ENCODE peak calls at places on chromosome 13, in four cellular contexts. One of them, this sample, is unnamed.

GRCh38 chr13:44397766-44398223 is 24.2 kb downstream of the SERP2 start:
- DNase-seq in HCT116: no peak
- DNase-seq in K562: peak
- DNase-seq in GM12878: no peak
- DNase-seq in this sample: no peak

GRCh38 chr13:25468330-25469178 is 96.8 kb downstream of the ATP8A2 start:
- DNase-seq in K562: peak
- DNase-seq in HCT116: no peak
- DNase-seq in GM12878: no peak
- DNase-seq in this sample: peak

GRCh38 chr13:100339411-100339935 is 249.1 kb downstream of the GGACT start:
- DNase-seq in GM12878: no peak
- DNase-seq in K562: no peak
- DNase-seq in HCT116: no peak
- DNase-seq in this sample: no peak

GRCh38 chr13:113203507-113204377 is 4.7 kb downstream of the PCID2 start:
- DNase-seq in GM12878: no peak
- DNase-seq in HCT116: no peak
- DNase-seq in K562: no peak
- DNase-seq in this sample: no peak

GRCh38 chr13:102999498-102999897 is 66.7 kb downstream of the SLC10A2 start:
- DNase-seq in K562: no peak
- DNase-seq in GM12878: no peak
- DNase-seq in HCT116: no peak
- DNase-seq in this sample: no peak

GRCh38 chr13:73984949-73985691 is 149.1 kb downstream of the KLF12 start:
- DNase-seq in K562: no peak
- DNase-seq in GM12878: no peak
- DNase-seq in HCT116: no peak
- DNase-seq in this sample: peak

GRCh38 chr13:73142091-73142490 is 83.3 kb downstream of the KLF5 start:
- DNase-seq in K562: no peak
- DNase-seq in HCT116: no peak
- DNase-seq in GM12878: no peak
- DNase-seq in this sample: no peak

GRCh38 chr13:53015044-53015443 is 13.6 kb upstream of the OLFM4 start:
- DNase-seq in K562: no peak
- DNase-seq in GM12878: no peak
- DNase-seq in HCT116: no peak
- DNase-seq in this sample: no peak

GRCh38 chr13:94433055-94433947 is 46.2 kb downstream of the DCT start:
- DNase-seq in HCT116: no peak
- DNase-seq in K562: peak
- DNase-seq in GM12878: no peak
- DNase-seq in this sample: peak

GRCh38 chr13:98372886-98373285 is 195.8 kb upstream of the RNF113B start:
- DNase-seq in HCT116: no peak
- DNase-seq in GM12878: no peak
- DNase-seq in K562: no peak
- DNase-seq in this sample: peak

DNA sequence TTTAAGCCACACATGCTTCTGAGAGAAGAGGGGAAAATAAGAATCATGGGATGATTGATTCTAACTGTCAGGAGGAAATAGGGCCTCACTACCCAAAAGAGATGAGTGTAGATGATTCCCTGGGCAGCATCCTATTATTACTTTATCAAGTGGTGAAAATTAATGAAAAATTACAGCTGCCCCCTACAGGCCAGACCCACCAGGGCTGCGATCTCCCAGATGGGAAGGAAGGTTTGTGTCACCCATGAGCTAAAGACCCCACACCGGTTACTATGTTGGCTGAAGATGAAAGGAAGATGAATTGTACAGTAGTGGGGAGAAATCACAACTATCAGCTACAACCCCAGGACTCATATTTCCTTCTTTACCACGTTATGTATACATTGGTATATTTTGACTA is 49.5 kb downstream of the RFC3 start:
- DNase-seq in GM12878: no peak
- DNase-seq in HCT116: no peak
- DNase-seq in K562: no peak
- DNase-seq in this sample: no peak
- TF ChIP-seq CTCF in GM12878: no peak
- TF ChIP-seq CTCF in HCT116: peak
- TF ChIP-seq CTCF in K562: no peak
- TF ChIP-seq CTCF in this sample: peak

GRCh38 chr13:41455725-41456419 is 1.5 kb upstream of the RGCC start:
- DNase-seq in GM12878: no peak
- DNase-seq in HCT116: no peak
- DNase-seq in K562: no peak
- DNase-seq in this sample: peak
- TF ChIP-seq EZH2 in GM12878: no peak
- TF ChIP-seq EZH2 in HCT116: no peak
- TF ChIP-seq EZH2 in K562: no peak
- TF ChIP-seq EZH2 in this sample: no peak

GRCh38 chr13:75255159-75255558 is 226.8 kb downstream of the TBC1D4 start:
- DNase-seq in GM12878: no peak
- DNase-seq in HCT116: no peak
- DNase-seq in K562: no peak
- DNase-seq in this sample: no peak
- TF ChIP-seq POLR2AphosphoS5 in GM12878: no peak
- TF ChIP-seq POLR2AphosphoS5 in HCT116: no peak
- TF ChIP-seq POLR2AphosphoS5 in K562: no peak
- TF ChIP-seq POLR2AphosphoS5 in this sample: no peak

GRCh38 chr13:88464851-88465250 is 793.7 kb downstream of the SLITRK5 start:
- DNase-seq in K562: no peak
- DNase-seq in HCT116: no peak
- DNase-seq in GM12878: no peak
- DNase-seq in this sample: no peak
- TF ChIP-seq CTCF in K562: no peak
- TF ChIP-seq CTCF in HCT116: no peak
- TF ChIP-seq CTCF in GM12878: no peak
- TF ChIP-seq CTCF in this sample: no peak

DNA sequence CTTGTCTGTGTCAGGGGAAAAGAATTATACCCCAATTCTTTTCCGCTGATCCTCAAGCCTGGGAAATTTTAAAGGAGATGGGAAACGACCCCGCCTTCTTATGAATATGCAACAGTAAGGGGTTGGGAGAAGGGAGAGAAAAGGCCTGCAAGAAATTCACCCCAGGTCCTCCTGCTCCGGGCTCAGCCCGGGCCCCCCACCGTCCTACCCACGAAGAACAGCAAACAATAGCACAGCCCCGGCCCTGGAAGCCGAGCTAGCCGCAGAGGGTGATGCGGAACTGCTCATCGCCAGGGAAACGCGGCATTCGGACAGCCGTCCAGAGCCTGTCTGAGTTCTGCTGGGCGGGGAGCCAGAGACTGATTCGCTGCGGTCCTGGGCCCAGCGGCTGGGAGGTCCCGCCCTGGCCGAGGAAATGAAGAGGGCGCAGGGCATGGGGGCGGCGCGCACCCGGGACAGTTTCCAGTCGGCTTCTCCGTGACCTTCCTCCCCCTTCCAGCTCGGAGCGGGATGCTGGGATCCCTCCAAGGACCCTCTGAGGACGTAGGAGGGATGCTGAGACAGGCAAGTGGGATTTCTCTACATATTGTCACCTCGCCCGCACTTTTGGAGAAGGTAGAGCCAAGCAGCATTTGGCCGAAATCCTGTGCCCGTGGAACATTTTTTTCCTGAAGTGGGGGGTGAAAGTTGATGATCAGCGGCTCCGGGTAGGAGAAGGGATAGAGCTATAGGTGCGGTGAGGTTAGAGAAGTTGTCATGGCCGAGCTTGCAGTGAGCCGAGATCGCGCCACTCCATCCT is 82.3 kb upstream of the C1QTNF9B start:
- DNase-seq in HCT116: no peak
- DNase-seq in K562: no peak
- DNase-seq in GM12878: no peak
- DNase-seq in this sample: peak
- TF ChIP-seq EZH2 in HCT116: no peak
- TF ChIP-seq EZH2 in K562: no peak
- TF ChIP-seq EZH2 in GM12878: no peak
- TF ChIP-seq EZH2 in this sample: no peak

GRCh38 chr13:33345842-33346241 is 60.3 kb upstream of the STARD13 start:
- DNase-seq in K562: no peak
- DNase-seq in HCT116: no peak
- DNase-seq in GM12878: no peak
- DNase-seq in this sample: no peak
- TF ChIP-seq POLR2AphosphoS5 in K562: no peak
- TF ChIP-seq POLR2AphosphoS5 in HCT116: no peak
- TF ChIP-seq POLR2AphosphoS5 in GM12878: no peak
- TF ChIP-seq POLR2AphosphoS5 in this sample: no peak

GRCh38 chr13:31042501-31043165 is 110.2 kb downstream of the TEX26 start:
- DNase-seq in GM12878: no peak
- DNase-seq in HCT116: no peak
- DNase-seq in K562: no peak
- DNase-seq in this sample: no peak

GRCh38 chr13:31045621-31046081 is 113.2 kb downstream of the TEX26 start:
- DNase-seq in K562: peak
- DNase-seq in GM12878: peak
- DNase-seq in HCT116: peak
- DNase-seq in this sample: no peak

GRCh38 chr13:31043891-31044657 is 111.6 kb downstream of the TEX26 start:
- DNase-seq in HCT116: peak
- DNase-seq in GM12878: peak
- DNase-seq in K562: peak
- DNase-seq in this sample: peak

GRCh38 chr13:31046711-31047279 is 114.3 kb downstream of the TEX26 start:
- DNase-seq in HCT116: no peak
- DNase-seq in GM12878: no peak
- DNase-seq in K562: no peak
- DNase-seq in this sample: no peak

GRCh38 chr13:31044658-31045620 is 112.5 kb downstream of the TEX26 start:
- DNase-seq in HCT116: peak
- DNase-seq in K562: no peak
- DNase-seq in GM12878: peak
- DNase-seq in this sample: no peak
- TF ChIP-seq CTCF in HCT116: no peak
- TF ChIP-seq CTCF in K562: no peak
- TF ChIP-seq CTCF in GM12878: no peak
- TF ChIP-seq CTCF in this sample: no peak

GRCh38 chr13:71865858-71866172 is 1.2 kb downstream of the DACH1 start:
- DNase-seq in GM12878: no peak
- DNase-seq in K562: no peak
- DNase-seq in HCT116: no peak
- DNase-seq in this sample: peak

GRCh38 chr13:71866173-71867091 is 572 bp downstream of the DACH1 start:
- DNase-seq in GM12878: no peak
- DNase-seq in K562: no peak
- DNase-seq in HCT116: no peak
- DNase-seq in this sample: peak

GRCh38 chr13:71864981-71865857 is 1.8 kb downstream of the DACH1 start:
- DNase-seq in GM12878: no peak
- DNase-seq in HCT116: no peak
- DNase-seq in K562: no peak
- DNase-seq in this sample: peak

GRCh38 chr13:71863249-71863648 is 3.8 kb downstream of the DACH1 start:
- DNase-seq in GM12878: no peak
- DNase-seq in HCT116: no peak
- DNase-seq in K562: no peak
- DNase-seq in this sample: no peak

DNA sequence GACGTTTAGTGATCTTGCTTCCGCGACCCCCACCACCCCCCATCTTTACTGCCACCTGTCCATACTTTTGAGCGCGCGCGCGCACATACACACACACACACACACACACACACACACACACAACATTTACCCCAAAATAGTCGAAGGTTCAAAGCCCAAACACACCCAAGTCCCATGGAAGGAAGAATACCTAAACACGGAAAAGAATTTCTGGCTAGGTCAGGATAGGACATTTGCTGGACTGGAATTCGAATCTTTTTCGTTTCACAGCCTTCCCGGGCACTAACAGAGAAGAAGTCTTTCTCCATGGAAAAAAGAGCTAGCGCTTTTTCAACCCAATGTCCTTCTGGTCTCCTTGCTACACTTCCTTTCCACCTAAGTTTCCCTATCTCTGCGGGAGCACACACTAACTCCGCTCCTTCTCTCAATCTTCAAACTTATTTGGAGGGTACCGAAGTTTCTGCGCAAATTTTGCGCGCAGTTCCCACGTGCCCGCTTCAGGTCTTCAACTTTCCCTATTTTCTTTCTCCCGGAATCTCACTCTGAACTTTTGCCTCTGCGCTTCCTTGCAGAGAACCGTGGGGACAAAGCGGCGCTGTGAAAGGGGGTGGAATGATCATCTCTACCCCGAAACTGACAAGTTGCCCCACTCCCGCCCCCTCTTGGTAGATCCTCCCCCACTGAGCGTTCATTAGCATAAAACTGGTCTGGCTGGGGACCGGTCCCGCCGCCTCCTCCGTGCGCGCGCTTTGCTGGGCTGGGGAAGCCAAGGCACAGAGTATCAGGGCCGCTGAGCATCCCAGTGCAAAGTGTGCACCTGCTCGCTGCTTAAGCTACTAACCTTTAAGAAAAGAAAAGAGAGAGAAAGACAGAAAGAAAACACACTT is 2.7 kb downstream of the DACH1 start:
- DNase-seq in HCT116: no peak
- DNase-seq in GM12878: no peak
- DNase-seq in K562: peak
- DNase-seq in this sample: peak
- TF ChIP-seq EZH2 in HCT116: no peak
- TF ChIP-seq EZH2 in GM12878: no peak
- TF ChIP-seq EZH2 in K562: no peak
- TF ChIP-seq EZH2 in this sample: peak

GRCh38 chr13:109790951-109791605 is 4.7 kb upstream of the IRS2 start:
- DNase-seq in HCT116: no peak
- DNase-seq in GM12878: no peak
- DNase-seq in K562: peak
- DNase-seq in this sample: peak

GRCh38 chr13:109787135-109787954 is 962 bp upstream of the IRS2 start:
- DNase-seq in K562: peak
- DNase-seq in GM12878: no peak
- DNase-seq in HCT116: no peak
- DNase-seq in this sample: peak

GRCh38 chr13:109788372-109789195 is 2.2 kb upstream of the IRS2 start:
- DNase-seq in GM12878: no peak
- DNase-seq in HCT116: no peak
- DNase-seq in K562: no peak
- DNase-seq in this sample: no peak

GRCh38 chr13:109790071-109790470 is 3.7 kb upstream of the IRS2 start:
- DNase-seq in K562: no peak
- DNase-seq in GM12878: no peak
- DNase-seq in HCT116: no peak
- DNase-seq in this sample: no peak

GRCh38 chr13:109789262-109789661 is 2.9 kb upstream of the IRS2 start:
- DNase-seq in GM12878: no peak
- DNase-seq in HCT116: no peak
- DNase-seq in K562: no peak
- DNase-seq in this sample: no peak
- TF ChIP-seq POLR2AphosphoS5 in GM12878: no peak
- TF ChIP-seq POLR2AphosphoS5 in HCT116: no peak
- TF ChIP-seq POLR2AphosphoS5 in K562: no peak
- TF ChIP-seq POLR2AphosphoS5 in this sample: no peak

This sample was measured in GM23338.